ENCODE peak calls at places on chromosomes 16 and 17, in six cellular contexts. E is ovary; A is NCI-H2029; S is neural crest cell; W is effector CD4-positive, alpha-beta T cell; U is activated CD4-positive, alpha-beta T cell treated with anti-CD3 and anti-CD28 coated beads, Interleukin-2, amount 50 U/mL, for 1 hour. P is an unnamed sample.

GRCh38 chr17:74516561-74516960 is 14.7 kb downstream of the CD300LB start:
- DNase-seq in E (no peak), A (no peak), S (no peak), W (no peak), U (no peak), P (no peak)

GRCh38 chr16:79463839-79464238 is 136.7 kb downstream of the MAF start:
- DNase-seq in E (no peak), A (no peak), S (no peak), W (no peak), U (no peak), P (no peak)

GRCh38 chr17:54901230-54901847 is 687 bp downstream of the TOM1L1 start:
- DNase-seq in E (no peak), A (no peak), S (no peak), W (no peak), U (no peak), P (peak; percentile 66)

GRCh38 chr17:78739331-78739853 is 42.7 kb downstream of the CYTH1 start:
- DNase-seq in E (no peak), A (no peak), S (no peak), W (no peak), U (no peak), P (no peak)

GRCh38 chr17:14972844-14973243 is 292.3 kb downstream of the PMP22 start:
- DNase-seq in E (no peak), A (no peak), S (no peak), W (no peak), U (no peak), P (no peak)

GRCh38 chr16:17556276-17557052 is 85.7 kb upstream of the XYLT1 start:
- DNase-seq in E (no peak), A (no peak), S (peak; percentile 5), W (no peak), U (no peak), P (peak; percentile 37)

GRCh38 chr17:62322313-62322712 is 58.0 kb upstream of the EFCAB3 start:
- DNase-seq in E (no peak), A (no peak), S (no peak), W (no peak), U (no peak), P (no peak)

GRCh38 chr17:79911430-79912399 is 72.5 kb upstream of the CBX4 start:
- DNase-seq in E (no peak), A (no peak), S (no peak), W (no peak), U (no peak), P (no peak)

GRCh38 chr17:3551189-3551588 is 6.4 kb downstream of the TRPV3 start:
- DNase-seq in E (no peak), A (no peak), S (no peak), W (no peak), U (no peak), P (no peak)